ENCODE peak calls at places on chromosomes 1 and 21, in eight cellular contexts. S is prostate gland, A is stomach, G is IMR-90, D is ovary, J is tibial nerve, L is sigmoid colon, W is thyroid gland. U is an unnamed sample.
A peak's percentile ranks its signal among the peaks of the same experiment; 100 is the strongest.

GRCh38 chr1:203657735-203658134 is 31.1 kb downstream of the ATP2B4 start:
- DNase-seq in G (no peak), D (peak; percentile 34), S (no peak), W (no peak), A (no peak), J (no peak), L (no peak), U (no peak)

GRCh38 chr1:98794196-98794886 is 132.8 kb downstream of the SNX7 start:
- DNase-seq in A (no peak), G (peak; percentile 72), D (no peak), J (no peak), S (peak; percentile 7), W (peak; percentile 11), L (no peak), U (no peak)

GRCh38 chr1:4177425-4178150 is 277.5 kb upstream of the C1orf174 start:
- DNase-seq in A (no peak), L (peak; percentile 32), S (no peak), D (no peak), J (no peak), W (no peak), G (no peak), U (no peak)

GRCh38 chr1:95067069-95067468 is 5.7 kb downstream of the ALG14 start:
- DNase-seq in D (no peak), L (no peak), G (no peak), J (no peak), S (no peak), W (peak; percentile 8), A (no peak), U (no peak)

GRCh38 chr1:218460367-218460766 is 115.2 kb downstream of the TGFB2 start:
- DNase-seq in J (no peak), S (no peak), W (peak; percentile 40), L (peak; percentile 70), A (no peak), D (peak; percentile 33), G (peak; percentile 61), U (no peak)

GRCh38 chr21:39727401-39728120 is 17.4 kb upstream of the IGSF5 start:
- DNase-seq in D (no peak), L (no peak), G (no peak), J (no peak), S (no peak), W (no peak), A (no peak), U (no peak)

GRCh38 chr1:69791311-69791710 is 223.6 kb downstream of the LRRC7 start:
- DNase-seq in D (no peak), A (no peak), G (no peak), W (no peak), S (no peak), J (no peak), L (no peak), U (no peak)

GRCh38 chr1:167564592-167564991 is 11.0 kb upstream of the CREG1 start:
- DNase-seq in J (no peak), W (peak; percentile 11), G (no peak), S (no peak), L (no peak), A (no peak), D (no peak), U (no peak)

GRCh38 chr1:167705250-167705649 is 16.5 kb upstream of the MPZL1 start:
- DNase-seq in J (no peak), D (no peak), S (no peak), L (no peak), A (no peak), G (no peak), W (no peak), U (no peak)

GRCh38 chr1:181608386-181608785 is 125.1 kb downstream of the CACNA1E start:
- DNase-seq in L (no peak), G (no peak), A (no peak), S (no peak), D (no peak), W (no peak), J (no peak), U (no peak)

GRCh38 chr1:97500696-97501297 is 420.0 kb downstream of the DPYD start:
- DNase-seq in L (no peak), G (no peak), D (no peak), W (no peak), A (no peak), S (no peak), J (no peak), U (no peak)

GRCh38 chr1:97505289-97505688 is 415.5 kb downstream of the DPYD start:
- DNase-seq in A (no peak), G (no peak), L (no peak), D (no peak), J (no peak), S (no peak), W (no peak), U (no peak)

GRCh38 chr1:97501628-97502027 is 419.2 kb downstream of the DPYD start:
- DNase-seq in A (no peak), W (no peak), G (no peak), D (no peak), L (no peak), S (no peak), J (no peak), U (no peak)

GRCh38 chr1:97499667-97500066 is 421.2 kb downstream of the DPYD start:
- DNase-seq in A (no peak), S (no peak), W (no peak), G (no peak), L (no peak), J (no peak), D (no peak), U (no peak)

DNA sequence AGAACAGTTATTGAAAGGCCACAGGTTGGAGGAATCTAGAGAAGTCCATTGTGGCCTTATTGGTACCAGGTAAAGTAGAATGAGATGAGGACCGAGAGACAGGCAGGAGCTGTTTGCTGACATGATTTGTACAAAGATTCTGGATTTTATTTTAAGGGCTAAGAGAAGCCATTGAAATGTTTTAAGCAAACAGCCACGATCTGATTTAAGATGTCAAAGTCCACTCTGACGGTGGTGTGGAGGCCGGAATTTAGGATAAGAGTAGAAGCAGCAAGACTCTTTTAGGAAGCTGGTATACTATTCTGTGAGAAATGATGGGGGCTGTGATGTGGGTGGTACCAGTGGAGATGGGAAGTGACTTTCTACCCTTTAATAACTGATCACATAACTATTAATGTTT is 418.5 kb downstream of the DPYD start:
- DNase-seq in A (no peak), D (no peak), G (no peak), W (no peak), S (no peak), L (no peak), J (no peak), U (no peak)
- TF ChIP-seq POLR2A in A (no peak), D (no peak), G (no peak), W (no peak), S (no peak), L (no peak), J (no peak), U (no peak)

DNA sequence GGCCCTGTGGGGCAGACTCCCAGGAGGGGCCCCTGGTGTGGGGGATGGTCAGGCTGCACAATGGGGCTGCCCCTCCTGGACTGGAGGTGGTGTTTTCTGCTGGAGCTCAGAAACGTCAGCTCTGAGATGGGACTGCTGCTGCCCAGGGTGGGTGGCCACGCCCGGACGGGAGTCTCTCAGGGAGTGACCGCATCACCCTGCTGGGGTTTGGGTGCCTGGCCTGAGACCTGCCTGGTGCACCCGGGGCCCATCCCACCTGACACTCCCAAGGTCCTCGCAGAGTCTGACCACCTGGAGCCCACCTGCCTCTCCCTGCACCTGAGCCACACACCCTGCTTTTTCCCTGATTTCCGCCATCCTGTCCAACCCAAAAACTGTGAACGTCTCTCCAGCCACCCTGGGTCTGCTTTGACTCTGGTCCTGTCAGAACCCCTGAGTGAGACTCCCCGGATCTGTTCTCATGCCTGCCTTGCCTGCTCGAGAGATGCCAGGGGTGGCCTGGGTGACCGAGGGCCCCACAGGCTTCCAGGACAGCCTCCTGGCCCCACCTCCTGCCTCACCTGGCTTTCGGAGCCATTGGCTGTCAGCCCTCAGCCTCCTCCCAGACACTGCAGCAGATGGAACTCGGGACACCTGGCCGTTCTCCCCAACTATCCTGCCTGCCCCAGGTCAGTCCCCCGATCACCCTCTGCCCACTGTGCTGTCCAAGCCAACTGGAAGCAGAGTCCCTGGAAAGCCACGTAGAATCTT is 11.6 kb upstream of the SMYD3 start:
- DNase-seq in A (no peak), J (no peak), S (no peak), G (no peak), L (no peak), W (no peak), D (no peak), U (no peak)
- H3K27ac ChIP-seq in A (no peak overlapping the region), J (no peak overlapping the region), S (no peak overlapping the region), G (no peak overlapping the region), L (no peak overlapping the region), W (no peak overlapping the region), D (no peak overlapping the region), U (no peak overlapping the region)

GRCh38 chr1:8412183-8412831 is 94.4 kb downstream of the SLC45A1 start:
- DNase-seq in J (no peak), A (no peak), S (peak; percentile 89), D (no peak), W (no peak), L (peak; percentile 90), G (peak; percentile 91), U (no peak)

GRCh38 chr1:8409666-8410065 is 91.8 kb downstream of the SLC45A1 start:
- DNase-seq in A (no peak), W (no peak), J (no peak), S (no peak), L (no peak), G (no peak), D (no peak), U (no peak)

GRCh38 chr1:8409107-8409506 is 91.2 kb downstream of the SLC45A1 start:
- DNase-seq in G (peak; percentile 81), J (no peak), W (no peak), D (no peak), S (no peak), L (no peak), A (no peak), U (no peak)

GRCh38 chr1:8410791-8411190 is 92.9 kb downstream of the SLC45A1 start:
- DNase-seq in L (no peak), S (no peak), D (no peak), G (peak; percentile 55), A (no peak), J (no peak), W (no peak), U (no peak)

DNA sequence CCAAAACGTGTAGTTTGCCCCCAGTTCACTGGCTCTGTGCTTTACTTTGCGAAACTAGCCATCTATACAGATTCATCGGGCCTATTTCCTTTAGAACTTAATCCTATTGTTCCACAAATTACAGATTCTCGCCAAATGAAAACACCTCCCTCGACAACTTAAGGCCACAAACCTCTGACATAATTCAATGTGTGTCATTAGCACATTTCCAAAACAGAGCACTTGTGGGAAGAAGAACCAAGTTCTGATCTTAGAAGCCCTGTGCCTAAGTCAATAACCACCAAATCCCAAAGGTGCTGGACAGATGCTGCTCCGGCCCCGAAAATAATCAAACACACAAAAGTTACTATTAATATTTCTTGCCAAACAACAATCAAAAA is 93.9 kb downstream of the SLC45A1 start:
- DNase-seq in W (no peak), J (no peak), S (no peak), A (no peak), G (no peak), L (no peak), D (no peak), U (no peak)
- H3K36me3 ChIP-seq in W (peaks cover 2% of the 10 kb centered on the region), J (no peaks in the 10 kb centered on the region), S (no peaks in the 10 kb centered on the region), A (no peaks in the 10 kb centered on the region), G (peaks cover 32% of the 10 kb centered on the region), L (peaks cover 10% of the 10 kb centered on the region), D (no peaks in the 10 kb centered on the region), U (no peaks in the 10 kb centered on the region)

GRCh38 chr1:10471411-10472219 is 714 bp downstream of the DFFA start:
- DNase-seq in W (no peak), A (no peak), D (no peak), J (no peak), G (peak; percentile 33), S (no peak), L (no peak), U (no peak)
- TF ChIP-seq POLR2A in W (no peak), A (no peak), D (no peak), J (no peak), G (no peak), S (no peak), L (no peak), U (no peak)